ENCODE peak calls at places on chromosomes 11 and 22, in four cellular contexts. V is IMR-90, O is H9, C is H1. Y is an unnamed sample.

GRCh38 chr22:19641254-19641982 is 72.9 kb upstream of the SEPTIN5 start:
- DNase-seq in V (no peak), O (peak), C (peak), Y (peak)

GRCh38 chr11:33521384-33521783 is 179.2 kb downstream of the C11orf91 start:
- DNase-seq in V (no peak), O (no peak), C (no peak), Y (no peak)

GRCh38 chr22:39985383-39986045 is 9.2 kb upstream of the FAM83F start:
- DNase-seq in V (no peak), O (no peak), C (no peak), Y (no peak)

GRCh38 chr11:23502821-23503220 is 642.5 kb upstream of the CCDC179 start:
- DNase-seq in V (peak), O (no peak), C (no peak), Y (peak)

GRCh38 chr11:36034572-36035331 is 90.9 kb downstream of the LDLRAD3 start:
- DNase-seq in V (peak), O (no peak), C (no peak), Y (no peak)

GRCh38 chr22:45640941-45641621 is 30.6 kb upstream of the ATXN10 start:
- DNase-seq in V (no peak), O (no peak), C (no peak), Y (no peak)

GRCh38 chr22:44385781-44386180 is 73.0 kb upstream of the SHISAL1 start:
- DNase-seq in V (no peak), O (no peak), C (no peak), Y (no peak)

GRCh38 chr22:37288521-37288920 is 6.2 kb downstream of the CYTH4 start:
- DNase-seq in V (no peak), O (no peak), C (no peak), Y (no peak)

GRCh38 chr11:105621985-105622384 is 12.1 kb downstream of the GRIA4 start:
- DNase-seq in V (no peak), O (no peak), C (no peak), Y (no peak)

GRCh38 chr11:76315182-76315853 is 65.6 kb downstream of the THAP12 start:
- DNase-seq in V (no peak), O (no peak), C (no peak), Y (no peak)

GRCh38 chr22:23090079-23090835 is 19.9 kb downstream of the GNAZ start:
- DNase-seq in V (no peak), O (no peak), C (no peak), Y (no peak)

GRCh38 chr22:35301370-35301874 is 1.7 kb downstream of the TOM1 start:
- DNase-seq in V (peak), O (no peak), C (no peak), Y (peak)

GRCh38 chr11:18081551-18081950 is 24.3 kb downstream of the SAAL1 start:
- DNase-seq in V (no peak), O (no peak), C (no peak), Y (no peak)

GRCh38 chr11:279040-279965 is 1.1 kb downstream of the NLRP6 start:
- DNase-seq in V (no peak), O (no peak), C (no peak), Y (no peak)

GRCh38 chr11:75553889-75554257 is 8.2 kb upstream of the SERPINH1 start:
- DNase-seq in V (no peak), O (no peak), C (no peak), Y (no peak)

GRCh38 chr11:11931461-11932055 is 76.9 kb downstream of the DKK3 start:
- DNase-seq in V (peak), O (no peak), C (no peak), Y (peak)

GRCh38 chr22:23178512-23179254 is 1.6 kb upstream of the BCR start:
- DNase-seq in V (peak), O (peak), C (peak), Y (peak)

DNA sequence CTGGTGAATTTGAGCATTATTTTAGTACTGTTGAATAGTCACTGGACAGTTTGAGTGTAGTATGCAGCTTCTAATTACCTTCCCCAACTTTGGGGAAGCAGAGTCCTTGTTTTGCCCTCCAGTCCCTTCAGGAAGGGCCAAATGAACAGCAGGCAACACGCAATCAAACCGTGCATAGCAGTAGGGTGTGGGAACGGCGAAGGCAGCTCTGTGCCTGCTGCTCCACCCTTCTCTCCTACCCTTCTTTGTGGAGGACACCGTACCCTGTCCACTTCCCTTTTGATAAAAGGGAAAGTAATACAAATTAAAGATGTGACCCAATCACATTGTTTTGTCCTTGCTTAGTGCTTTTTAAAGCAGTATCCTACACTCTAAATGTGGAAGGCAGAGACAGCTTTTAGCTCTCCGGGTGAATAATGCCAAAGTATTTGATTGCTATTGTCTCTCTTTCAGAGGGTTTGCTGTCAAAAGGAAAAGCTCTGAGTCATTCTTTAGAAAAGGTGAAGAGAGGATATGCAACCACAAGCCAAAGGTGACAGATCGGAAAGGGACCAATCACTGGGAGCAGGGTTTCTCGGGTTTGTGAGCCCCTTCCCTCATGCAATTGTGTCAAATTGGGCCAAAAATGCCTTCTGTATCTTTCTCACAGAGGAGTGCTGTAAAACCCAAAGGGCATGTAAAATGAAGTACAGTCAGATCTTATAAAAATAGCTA is 407.3 kb upstream of the CCDC90B start:
- DNase-seq in V (no peak), O (no peak), C (no peak), Y (peak)
- H3K56ac ChIP-seq in V (no peak), O (no peak), C (no peak), Y (peak)

GRCh38 chr11:66789097-66789890 is 53.9 kb upstream of the RCE1 start:
- DNase-seq in V (peak), O (no peak), C (no peak), Y (peak)

GRCh38 chr11:66787934-66788758 is 55.1 kb upstream of the RCE1 start:
- DNase-seq in V (peak), O (no peak), C (no peak), Y (no peak)

GRCh38 chr11:66782726-66783125 is 53.7 kb upstream of the SPTBN2 start:
- DNase-seq in V (no peak), O (no peak), C (no peak), Y (no peak)

GRCh38 chr11:66784575-66784974 is 55.6 kb upstream of the SPTBN2 start:
- DNase-seq in V (peak), O (no peak), C (no peak), Y (no peak)
- H3K27ac ChIP-seq in V (no peak), O (no peak), C (no peak), Y (no peak)

GRCh38 chr11:121439337-121439736 is 12.8 kb upstream of the SORL1 start:
- DNase-seq in V (no peak), O (no peak), C (no peak), Y (no peak)
- H3K4me2 ChIP-seq in V (no peak), O (no peak), C (no peak), Y (no peak)

GRCh38 chr22:26748845-26749244 is 91.5 kb downstream of the MIAT start:
- DNase-seq in V (no peak), O (no peak), C (no peak), Y (no peak)
- H3K56ac ChIP-seq in V (no peak), O (no peak), C (no peak), Y (no peak)

DNA sequence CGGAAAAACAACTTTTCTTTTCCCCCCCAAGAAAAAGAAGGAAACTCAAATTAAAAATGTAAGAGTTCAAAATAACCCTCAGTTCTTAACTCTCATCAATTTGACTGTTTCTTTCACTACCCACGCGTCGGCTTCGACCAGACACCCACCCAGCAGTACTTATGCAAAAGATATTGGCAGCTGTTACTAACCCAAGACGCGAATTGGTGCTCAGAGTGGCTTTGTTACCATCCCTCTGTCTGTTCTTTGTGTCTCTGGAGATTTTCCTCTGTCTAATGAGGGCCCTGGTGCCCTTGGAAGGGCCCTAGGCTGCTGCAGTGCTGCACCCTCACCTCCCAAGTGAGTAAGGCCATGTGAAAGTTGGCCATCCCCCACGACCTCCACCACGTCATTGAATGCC is 180.5 kb upstream of the NECTIN1 start:
- DNase-seq in V (no peak), O (no peak), C (no peak), Y (no peak)
- H3K27ac ChIP-seq in V (no peak), O (no peak), C (no peak), Y (no peak)

Y was measured in mesendoderm.